ENCODE peak calls at places on chromosomes 5 and 9, in eight cellular contexts. V is activated T-cell treated with anti-CD3 and anti-CD28 coated beads, Interleukin-2, amount 50 U/mL, for 72 hours; G is NCI-H2029 treated with DMSO at 0.1 percent for 48 hours; Y is AG08395; P is NCI-H1105; U is spleen; D is activated B cell treated with CpG ODN at 0.5 μM for 24 hours; Z is upper lobe of right lung. A is an unnamed sample.

GRCh38 chr9:81687521-81688261 is 1.7 kb downstream of the TLE1 start:
- DNase-seq in D (peak), U (peak), Z (peak), P (no peak), Y (no peak), G (no peak), V (peak), A (peak)

GRCh38 chr9:76486151-76486550 is 27.2 kb downstream of the GCNT1 start:
- DNase-seq in G (no peak), P (no peak), U (no peak), Z (no peak), Y (no peak), D (no peak), V (no peak), A (no peak)

GRCh38 chr5:156421798-156422197 is 94.8 kb downstream of the SGCD start:
- DNase-seq in V (no peak), D (no peak), P (no peak), Z (no peak), U (no peak), G (no peak), Y (no peak), A (no peak)

GRCh38 chr9:105296889-105297288 is 52.4 kb downstream of the SLC44A1 start:
- DNase-seq in Z (no peak), U (no peak), D (no peak), G (no peak), P (no peak), Y (peak), V (no peak), A (no peak)

GRCh38 chr5:146632620-146633019 is 116.6 kb upstream of the GPR151 start:
- DNase-seq in Z (no peak), G (no peak), U (no peak), Y (no peak), V (no peak), P (no peak), D (no peak), A (no peak)

GRCh38 chr9:131020388-131020787 is 11.4 kb downstream of the LAMC3 start:
- DNase-seq in D (no peak), U (no peak), V (no peak), G (no peak), P (no peak), Z (no peak), Y (peak), A (no peak)

GRCh38 chr5:115461506-115462290 is 82.9 kb downstream of the FEM1C start:
- DNase-seq in P (no peak), D (no peak), G (no peak), Z (no peak), U (no peak), Y (peak), V (peak), A (no peak)

GRCh38 chr9:135906291-135907005 is 898 bp downstream of the CAMSAP1 start:
- DNase-seq in Y (no peak), D (peak), V (peak), U (peak), Z (peak), P (no peak), G (no peak), A (peak)

GRCh38 chr9:98129451-98129881 is 10.4 kb upstream of the TRIM14 start:
- DNase-seq in Y (no peak), V (no peak), G (no peak), U (peak), Z (no peak), D (peak), P (no peak), A (peak)

GRCh38 chr5:157607371-157608161 is 32.0 kb upstream of the ADAM19 start:
- DNase-seq in G (no peak), U (no peak), P (no peak), D (no peak), Y (peak), Z (no peak), V (peak), A (no peak)

GRCh38 chr9:14218253-14218652 is 95.7 kb downstream of the NFIB start:
- DNase-seq in P (peak), Y (no peak), V (no peak), Z (no peak), G (peak), D (no peak), U (no peak), A (no peak)

GRCh38 chr9:85716031-85716877 is 25.5 kb downstream of the AGTPBP1 start:
- DNase-seq in U (no peak), V (no peak), Z (no peak), Y (no peak), G (no peak), D (no peak), P (no peak), A (peak)

A was measured in GM13976.